ENCODE peak calls at places on chromosomes 16 and 17, in seven cellular contexts. H, D, W, B, P, X and I are unnamed samples.

GRCh38 chr17:66549312-66549705 is 246.9 kb downstream of the PRKCA start:
- DNase-seq in H (no peak), D (no peak), W (no peak), B (no peak), P (no peak), X (peak; percentile 63), I (no peak)

GRCh38 chr17:18981642-18982424 is 22.7 kb downstream of the FAM83G start:
- DNase-seq in H (no peak), D (peak; percentile 82), W (no peak), B (no peak), P (no peak), X (peak; percentile 82), I (no peak)

GRCh38 chr16:74862743-74863244 is 88.2 kb upstream of the FA2H start:
- DNase-seq in H (no peak), D (peak; percentile 69), W (no peak), B (no peak), P (no peak), X (peak; percentile 47), I (no peak)

GRCh38 chr17:38730526-38731379 is 612 bp downstream of the CISD3 start:
- DNase-seq in H (peak; percentile 61), D (peak; percentile 61), W (peak; percentile 80), B (peak; percentile 38), P (peak; percentile 79), X (peak; percentile 42), I (no peak)

GRCh38 chr16:58503166-58503862 is 3.4 kb downstream of the NDRG4 start:
- DNase-seq in H (peak; percentile 23), D (no peak), W (no peak), B (no peak), P (no peak), X (no peak), I (no peak)

GRCh38 chr16:53565300-53565699 is 62.3 kb upstream of the AKTIP start:
- DNase-seq in H (no peak), D (no peak), W (no peak), B (no peak), P (no peak), X (no peak), I (no peak)

GRCh38 chr17:7651097-7651958 is 602 bp downstream of the ATP1B2 start:
- DNase-seq in H (no peak), D (no peak), W (no peak), B (no peak), P (no peak), X (no peak), I (no peak)

GRCh38 chr17:36705651-36706436 is 104.5 kb downstream of the MRM1 start:
- DNase-seq in H (no peak), D (peak; percentile 89), W (no peak), B (peak; percentile 47), P (no peak), X (peak; percentile 4), I (no peak)

GRCh38 chr16:27401768-27402568 is at the start of gene IL21R:
- DNase-seq in H (no peak), D (no peak), W (peak; percentile 70), B (peak; percentile 86), P (peak; percentile 60), X (peak; percentile 61), I (no peak)

GRCh38 chr17:33922971-33923370 is 332.1 kb upstream of the CCL2 start:
- DNase-seq in H (no peak), D (no peak), W (no peak), B (no peak), P (no peak), X (no peak), I (no peak)

GRCh38 chr16:71474864-71475263 is 12.8 kb upstream of the ZNF23 start:
- DNase-seq in H (no peak), D (no peak), W (no peak), B (no peak), P (no peak), X (peak; percentile 92), I (peak; percentile 44)

GRCh38 chr16:68972720-68973119 is 129.4 kb downstream of the TANGO6 start:
- DNase-seq in H (no peak), D (peak; percentile 45), W (no peak), B (no peak), P (no peak), X (peak; percentile 70), I (no peak)

GRCh38 chr16:83713597-83713996 is 94.2 kb upstream of the HSBP1 start:
- DNase-seq in H (no peak), D (peak; percentile 12), W (no peak), B (no peak), P (no peak), X (no peak), I (no peak)

GRCh38 chr17:38925263-38925995 is at the start of gene LASP1NB:
- DNase-seq in H (peak; percentile 90), D (no peak), W (peak; percentile 75), B (peak; percentile 30), P (peak; percentile 64), X (peak; percentile 70), I (no peak)

GRCh38 chr17:8701754-8702153 is 42.9 kb downstream of the CCDC42 start:
- DNase-seq in H (no peak), D (no peak), W (no peak), B (no peak), P (no peak), X (no peak), I (no peak)

DNA sequence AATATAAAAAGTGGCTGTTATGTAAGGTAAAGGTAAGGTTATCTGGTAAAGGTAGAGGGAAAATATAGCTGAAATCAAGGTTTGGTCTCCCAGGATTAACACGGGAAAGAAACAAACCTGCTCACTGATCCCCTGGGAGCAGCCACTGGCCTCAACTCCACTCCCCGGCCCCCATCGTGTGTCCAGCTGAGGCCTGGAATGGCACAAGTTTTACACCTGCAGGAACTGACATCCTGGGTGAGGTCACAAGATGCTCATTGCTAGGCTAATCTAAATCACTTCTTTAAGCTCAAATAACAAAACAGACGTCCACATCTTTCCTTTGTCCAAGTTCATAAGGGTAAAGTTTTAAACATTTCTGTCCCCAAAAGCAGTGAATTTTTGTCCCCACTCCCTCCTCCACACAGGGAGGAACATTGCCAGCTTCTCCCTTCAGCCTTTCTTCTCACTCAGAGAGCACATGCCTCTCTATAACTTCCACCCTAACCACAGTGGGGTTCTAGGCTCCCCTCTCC is 46.3 kb downstream of the ERN1 start:
- DNase-seq in H (no peak), D (no peak), W (no peak), B (no peak), P (no peak), X (no peak), I (no peak)
- H3K27ac ChIP-seq in H (no peak overlapping the region), D (peak overlapping the region; percentile 89), W (no peak overlapping the region), B (no peak overlapping the region), P (no peak overlapping the region), X (no peak overlapping the region), I (peak overlapping the region; percentile 100)

GRCh38 chr17:65307366-65308316 is 170.5 kb downstream of the RGS9 start:
- DNase-seq in H (no peak), D (no peak), W (no peak), B (no peak), P (no peak), X (no peak), I (no peak)

GRCh38 chr17:65314212-65314611 is 177.0 kb downstream of the RGS9 start:
- DNase-seq in H (no peak), D (no peak), W (no peak), B (no peak), P (no peak), X (no peak), I (no peak)

GRCh38 chr17:65312718-65313382 is 175.7 kb downstream of the RGS9 start:
- DNase-seq in H (no peak), D (no peak), W (no peak), B (no peak), P (no peak), X (no peak), I (no peak)
- H3K27ac ChIP-seq in H (no peak overlapping the region), D (no peak overlapping the region), W (no peak overlapping the region), B (no peak overlapping the region), P (no peak overlapping the region), X (no peak overlapping the region), I (no peak overlapping the region)

GRCh38 chr16:3084969-3085670 is 14.0 kb downstream of the ZSCAN10 start:
- DNase-seq in H (no peak), D (no peak), W (no peak), B (no peak), P (no peak), X (no peak), I (no peak)

GRCh38 chr16:3087243-3087791 is 11.8 kb downstream of the ZSCAN10 start:
- DNase-seq in H (no peak), D (no peak), W (peak; percentile 62), B (no peak), P (no peak), X (no peak), I (no peak)

GRCh38 chr16:3085868-3086595 is 13.1 kb downstream of the ZSCAN10 start:
- DNase-seq in H (no peak), D (no peak), W (no peak), B (no peak), P (no peak), X (no peak), I (no peak)

GRCh38 chr16:3087836-3088235 is 11.3 kb downstream of the ZSCAN10 start:
- DNase-seq in H (no peak), D (no peak), W (peak; percentile 59), B (no peak), P (no peak), X (no peak), I (no peak)

GRCh38 chr16:3086596-3087242 is 12.4 kb downstream of the ZSCAN10 start:
- DNase-seq in H (no peak), D (no peak), W (no peak), B (no peak), P (no peak), X (no peak), I (no peak)
- H3K27ac ChIP-seq in H (no peak overlapping the region), D (no peak overlapping the region), W (peak overlapping the region; percentile 84), B (peak overlapping the region; percentile 22), P (peak overlapping the region; percentile 63), X (no peak overlapping the region), I (no peak overlapping the region)

GRCh38 chr16:67396159-67396774 is 3.0 kb upstream of the TPPP3 start:
- DNase-seq in H (no peak), D (peak; percentile 67), W (peak; percentile 90), B (no peak), P (peak; percentile 94), X (peak; percentile 78), I (no peak)
- H3K27ac ChIP-seq in H (peak overlapping the region; percentile 57), D (peak overlapping the region; percentile 28), W (peak overlapping the region; percentile 82), B (no peak overlapping the region), P (peak overlapping the region; percentile 71), X (no peak overlapping the region), I (no peak overlapping the region)